ENCODE peak calls at places on chromosomes 5 and 9, in seven cellular contexts. One of them, this sample, is unnamed.

GRCh38 chr5:149628221-149628620 is 46.9 kb downstream of the ARHGEF37 start:
- DNase-seq in SK-N-SH: peak; percentile 46
- DNase-seq in K562: no peak
- DNase-seq in A549: no peak
- DNase-seq in fibroblast of lung: no peak
- DNase-seq in HCT116: no peak
- DNase-seq in hepatocyte: no peak
- DNase-seq in this sample: no peak

GRCh38 chr5:54867310-54867944 is 118.0 kb downstream of the ESM1 start:
- DNase-seq in HCT116: peak; percentile 38
- DNase-seq in hepatocyte: peak; percentile 83
- DNase-seq in fibroblast of lung: peak; percentile 83
- DNase-seq in K562: peak; percentile 53
- DNase-seq in A549: peak; percentile 50
- DNase-seq in SK-N-SH: peak; percentile 61
- DNase-seq in this sample: no peak

GRCh38 chr5:72228957-72229356 is 91.1 kb downstream of the MRPS27 start:
- DNase-seq in hepatocyte: no peak
- DNase-seq in HCT116: no peak
- DNase-seq in K562: peak; percentile 24
- DNase-seq in SK-N-SH: no peak
- DNase-seq in A549: no peak
- DNase-seq in fibroblast of lung: no peak
- DNase-seq in this sample: no peak

GRCh38 chr9:90613502-90613901 is 29.1 kb downstream of the DIRAS2 start:
- DNase-seq in HCT116: no peak
- DNase-seq in A549: no peak
- DNase-seq in SK-N-SH: no peak
- DNase-seq in fibroblast of lung: no peak
- DNase-seq in K562: no peak
- DNase-seq in hepatocyte: no peak
- DNase-seq in this sample: no peak

GRCh38 chr5:16916262-16916878 is 19.7 kb downstream of the MYO10 start:
- DNase-seq in SK-N-SH: no peak
- DNase-seq in K562: no peak
- DNase-seq in fibroblast of lung: peak; percentile 91
- DNase-seq in A549: peak; percentile 66
- DNase-seq in hepatocyte: no peak
- DNase-seq in HCT116: peak; percentile 82
- DNase-seq in this sample: no peak

GRCh38 chr9:72539824-72540347 is 18.5 kb downstream of the TMC1 start:
- DNase-seq in hepatocyte: no peak
- DNase-seq in fibroblast of lung: no peak
- DNase-seq in K562: peak; percentile 78
- DNase-seq in HCT116: no peak
- DNase-seq in A549: no peak
- DNase-seq in SK-N-SH: no peak
- DNase-seq in this sample: no peak

GRCh38 chr9:93967020-93967803 is 12.1 kb upstream of the BARX1 start:
- DNase-seq in A549: no peak
- DNase-seq in HCT116: no peak
- DNase-seq in hepatocyte: no peak
- DNase-seq in K562: no peak
- DNase-seq in SK-N-SH: no peak
- DNase-seq in fibroblast of lung: no peak
- DNase-seq in this sample: no peak

GRCh38 chr9:78097541-78097940 is 65.9 kb upstream of the GNAQ start:
- DNase-seq in K562: no peak
- DNase-seq in SK-N-SH: no peak
- DNase-seq in fibroblast of lung: no peak
- DNase-seq in A549: no peak
- DNase-seq in hepatocyte: no peak
- DNase-seq in HCT116: no peak
- DNase-seq in this sample: no peak

GRCh38 chr5:72723584-72723983 is 92.9 kb upstream of the TNPO1 start:
- DNase-seq in HCT116: no peak
- DNase-seq in fibroblast of lung: no peak
- DNase-seq in SK-N-SH: no peak
- DNase-seq in A549: peak; percentile 44
- DNase-seq in hepatocyte: no peak
- DNase-seq in K562: no peak
- DNase-seq in this sample: no peak

GRCh38 chr9:132857601-132858342 is 20.3 kb downstream of the AK8 start:
- DNase-seq in A549: no peak
- DNase-seq in hepatocyte: peak; percentile 51
- DNase-seq in fibroblast of lung: peak; percentile 40
- DNase-seq in SK-N-SH: peak; percentile 50
- DNase-seq in HCT116: peak; percentile 26
- DNase-seq in K562: peak; percentile 32
- DNase-seq in this sample: no peak

GRCh38 chr5:179266291-179267070 is 78.8 kb downstream of the ADAMTS2 start:
- DNase-seq in A549: no peak
- DNase-seq in hepatocyte: peak; percentile 4
- DNase-seq in SK-N-SH: peak; percentile 6
- DNase-seq in HCT116: no peak
- DNase-seq in fibroblast of lung: no peak
- DNase-seq in K562: no peak
- DNase-seq in this sample: no peak

GRCh38 chr9:98190757-98191105 is 1.7 kb downstream of the CORO2A start:
- DNase-seq in K562: no peak
- DNase-seq in A549: no peak
- DNase-seq in SK-N-SH: no peak
- DNase-seq in hepatocyte: no peak
- DNase-seq in fibroblast of lung: no peak
- DNase-seq in HCT116: no peak
- DNase-seq in this sample: no peak

GRCh38 chr5:50564079-50564478 is 102.4 kb upstream of the PARP8 start:
- DNase-seq in fibroblast of lung: no peak
- DNase-seq in A549: no peak
- DNase-seq in K562: no peak
- DNase-seq in hepatocyte: peak; percentile 6
- DNase-seq in HCT116: no peak
- DNase-seq in SK-N-SH: no peak
- DNase-seq in this sample: peak; percentile 77

GRCh38 chr5:58502032-58502431 is 10.8 kb downstream of the GAPT start:
- DNase-seq in hepatocyte: no peak
- DNase-seq in fibroblast of lung: no peak
- DNase-seq in SK-N-SH: no peak
- DNase-seq in K562: no peak
- DNase-seq in A549: no peak
- DNase-seq in HCT116: no peak
- DNase-seq in this sample: no peak

GRCh38 chr5:176956756-176957155 is 49.8 kb downstream of the UIMC1 start:
- DNase-seq in SK-N-SH: no peak
- DNase-seq in fibroblast of lung: no peak
- DNase-seq in A549: no peak
- DNase-seq in hepatocyte: no peak
- DNase-seq in HCT116: no peak
- DNase-seq in K562: no peak
- DNase-seq in this sample: no peak

GRCh38 chr5:93978222-93978621 is 236.8 kb upstream of the POU5F2 start:
- DNase-seq in K562: no peak
- DNase-seq in hepatocyte: no peak
- DNase-seq in HCT116: no peak
- DNase-seq in A549: no peak
- DNase-seq in SK-N-SH: no peak
- DNase-seq in fibroblast of lung: no peak
- DNase-seq in this sample: no peak

GRCh38 chr5:127801751-127802476 is 98.7 kb downstream of the CCDC192 start:
- DNase-seq in A549: no peak
- DNase-seq in hepatocyte: no peak
- DNase-seq in fibroblast of lung: peak; percentile 45
- DNase-seq in HCT116: no peak
- DNase-seq in K562: no peak
- DNase-seq in SK-N-SH: no peak
- DNase-seq in this sample: no peak

DNA sequence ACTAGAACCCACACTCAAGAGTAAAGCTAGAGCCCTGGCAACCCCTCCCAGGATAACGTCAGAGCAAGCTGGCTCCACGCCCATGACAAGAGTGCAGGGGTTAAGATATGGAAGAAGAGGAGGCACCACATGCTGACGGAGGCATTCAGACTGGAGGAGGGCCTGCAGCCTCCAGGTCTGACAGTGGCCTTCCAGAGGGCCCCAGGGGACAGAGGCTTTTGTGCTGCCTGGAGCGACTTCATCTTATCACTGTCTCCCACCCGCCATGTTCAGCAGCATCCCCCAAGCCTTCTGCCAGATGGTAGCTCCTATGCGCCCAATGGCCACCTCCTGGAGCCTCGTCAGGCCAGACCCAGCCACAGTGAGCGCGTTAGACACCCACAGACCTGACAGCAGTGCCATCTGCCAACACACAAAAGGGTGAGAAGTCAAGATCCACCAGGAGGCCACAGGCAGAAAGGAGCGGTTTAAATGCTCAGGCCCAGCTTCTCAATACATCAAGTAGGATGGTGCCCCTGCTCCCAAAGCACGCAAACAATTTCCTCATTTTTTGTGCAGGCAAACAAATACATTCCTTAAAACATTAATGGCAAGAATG is 65.8 kb downstream of the C5orf15 start:
- DNase-seq in HCT116: no peak
- DNase-seq in SK-N-SH: no peak
- DNase-seq in hepatocyte: no peak
- DNase-seq in K562: peak; percentile 93
- DNase-seq in fibroblast of lung: no peak
- DNase-seq in A549: no peak
- DNase-seq in this sample: no peak
- H3K4me2 ChIP-seq in HCT116: no peak overlapping the region
- H3K4me2 ChIP-seq in SK-N-SH: no peak overlapping the region
- H3K4me2 ChIP-seq in hepatocyte: no peak overlapping the region
- H3K4me2 ChIP-seq in K562: peak overlapping the region; percentile 40
- H3K4me2 ChIP-seq in fibroblast of lung: no peak overlapping the region
- H3K4me2 ChIP-seq in A549: no peak overlapping the region
- H3K4me2 ChIP-seq in this sample: no peak overlapping the region

DNA sequence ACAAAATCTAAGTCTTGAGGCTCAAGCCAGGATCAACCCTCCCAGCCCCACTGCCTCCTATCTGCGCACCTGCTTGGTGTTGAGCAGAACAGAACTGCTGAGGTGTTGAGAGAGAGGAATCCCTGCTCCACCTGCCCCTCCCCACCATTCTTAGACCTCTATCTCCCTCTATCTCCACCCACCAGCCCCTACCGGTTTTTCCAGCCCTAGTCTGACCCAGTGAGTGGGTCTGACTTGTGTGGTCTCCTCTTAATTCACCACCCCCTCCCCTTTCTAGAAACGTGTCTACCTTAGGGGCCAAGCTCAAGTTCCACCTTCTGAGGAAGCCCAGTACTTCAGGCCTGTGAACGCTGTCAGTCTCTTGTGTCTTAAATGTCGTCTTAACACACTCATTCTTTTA is 93.7 kb downstream of the ARHGAP26 start:
- DNase-seq in K562: peak; percentile 10
- DNase-seq in fibroblast of lung: no peak
- DNase-seq in HCT116: no peak
- DNase-seq in hepatocyte: peak; percentile 26
- DNase-seq in A549: no peak
- DNase-seq in SK-N-SH: no peak
- DNase-seq in this sample: no peak
- H3K4me2 ChIP-seq in K562: no peak overlapping the region
- H3K4me2 ChIP-seq in fibroblast of lung: no peak overlapping the region
- H3K4me2 ChIP-seq in HCT116: no peak overlapping the region
- H3K4me2 ChIP-seq in hepatocyte: peak overlapping the region; percentile 17
- H3K4me2 ChIP-seq in A549: peak overlapping the region; percentile 35
- H3K4me2 ChIP-seq in SK-N-SH: no peak overlapping the region
- H3K4me2 ChIP-seq in this sample: no peak overlapping the region

DNA sequence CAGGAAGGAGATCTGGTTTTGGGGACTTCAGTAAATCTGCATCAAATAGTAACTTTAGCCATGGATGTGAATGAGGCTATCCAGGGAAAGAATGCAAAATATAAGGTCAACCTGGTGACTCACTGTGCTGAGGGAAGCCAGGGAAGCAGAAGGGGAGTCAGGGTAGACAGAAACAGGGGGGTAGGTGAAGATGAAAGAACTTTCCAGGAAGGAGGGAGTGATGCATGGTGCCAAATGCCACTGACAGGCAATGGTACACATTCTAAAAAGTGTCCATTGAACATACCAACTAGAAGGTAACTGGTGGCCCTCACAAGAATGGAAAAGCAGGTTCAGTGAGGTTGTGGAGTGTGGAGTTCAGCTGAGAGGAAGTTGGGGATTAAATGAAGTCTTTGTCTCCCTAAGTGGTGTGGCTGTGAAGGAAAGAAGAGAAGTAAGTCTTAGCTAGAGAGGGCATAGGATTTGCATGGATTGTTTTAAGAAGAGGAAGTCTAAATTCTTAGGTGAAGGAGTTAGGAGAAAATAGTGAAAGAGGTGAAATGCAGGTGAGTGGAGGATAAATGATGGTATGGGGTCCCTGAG is 35.5 kb downstream of the PALM2AKAP2 start:
- DNase-seq in A549: no peak
- DNase-seq in K562: no peak
- DNase-seq in HCT116: no peak
- DNase-seq in fibroblast of lung: no peak
- DNase-seq in SK-N-SH: no peak
- DNase-seq in hepatocyte: no peak
- DNase-seq in this sample: no peak
- H3K4me2 ChIP-seq in A549: no peak overlapping the region
- H3K4me2 ChIP-seq in K562: no peak overlapping the region
- H3K4me2 ChIP-seq in HCT116: peak overlapping the region; percentile 22
- H3K4me2 ChIP-seq in fibroblast of lung: no peak overlapping the region
- H3K4me2 ChIP-seq in SK-N-SH: peak overlapping the region; percentile 66
- H3K4me2 ChIP-seq in hepatocyte: no peak overlapping the region
- H3K4me2 ChIP-seq in this sample: no peak overlapping the region

GRCh38 chr9:131125038-131125287 is 423 bp upstream of the NUP214 start:
- DNase-seq in SK-N-SH: no peak
- DNase-seq in K562: no peak
- DNase-seq in fibroblast of lung: no peak
- DNase-seq in hepatocyte: peak; percentile 20
- DNase-seq in HCT116: no peak
- DNase-seq in A549: peak; percentile 3
- DNase-seq in this sample: no peak
- H3K4me2 ChIP-seq in SK-N-SH: peak overlapping the region; percentile 93
- H3K4me2 ChIP-seq in K562: peak overlapping the region; percentile 94
- H3K4me2 ChIP-seq in fibroblast of lung: peak overlapping the region; percentile 88
- H3K4me2 ChIP-seq in hepatocyte: peak overlapping the region; percentile 84
- H3K4me2 ChIP-seq in HCT116: peak overlapping the region; percentile 88
- H3K4me2 ChIP-seq in A549: peak overlapping the region; percentile 82
- H3K4me2 ChIP-seq in this sample: peak overlapping the region; percentile 82

DNA sequence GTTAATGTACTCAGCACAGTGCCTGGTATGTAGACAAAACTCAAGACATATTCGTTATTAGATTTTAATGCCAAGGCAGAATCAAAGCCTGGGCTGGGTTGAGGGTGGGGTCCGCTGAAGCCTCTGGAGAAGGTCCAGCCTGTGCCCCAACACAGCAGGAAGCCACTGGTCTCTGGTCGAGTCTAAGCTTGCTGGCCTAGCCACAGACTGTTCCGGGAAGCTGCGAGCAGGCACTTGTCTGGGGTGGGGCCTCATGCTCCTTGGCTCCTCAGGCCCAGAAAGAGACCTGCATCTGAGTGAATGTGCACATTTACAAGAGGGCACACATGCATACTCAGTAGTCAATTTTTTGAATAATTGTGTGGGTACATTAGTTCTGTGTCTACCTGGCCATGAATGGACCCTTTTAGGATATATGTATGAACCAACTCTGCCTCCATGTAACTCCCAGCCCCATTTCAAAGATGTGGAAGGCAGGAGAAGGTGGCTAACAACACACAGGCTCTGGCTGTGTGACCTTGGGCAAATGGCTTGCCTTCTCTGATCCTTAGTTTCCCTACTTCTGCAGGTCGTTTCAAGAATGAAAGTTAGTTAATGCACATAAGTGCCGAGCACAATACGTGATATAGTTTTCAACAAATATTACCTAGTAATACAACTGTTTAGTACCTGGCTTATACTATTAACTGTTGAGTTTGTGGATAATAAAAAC is 18.3 kb downstream of the FAT2 start:
- DNase-seq in K562: no peak
- DNase-seq in A549: no peak
- DNase-seq in fibroblast of lung: no peak
- DNase-seq in SK-N-SH: no peak
- DNase-seq in HCT116: no peak
- DNase-seq in hepatocyte: no peak
- DNase-seq in this sample: no peak
- H3K4me2 ChIP-seq in K562: no peak overlapping the region
- H3K4me2 ChIP-seq in A549: no peak overlapping the region
- H3K4me2 ChIP-seq in fibroblast of lung: no peak overlapping the region
- H3K4me2 ChIP-seq in SK-N-SH: no peak overlapping the region
- H3K4me2 ChIP-seq in HCT116: no peak overlapping the region
- H3K4me2 ChIP-seq in hepatocyte: no peak overlapping the region
- H3K4me2 ChIP-seq in this sample: no peak overlapping the region